ENCODE peak calls at places on chromosomes 5 and 9, in eight cellular contexts. R is left ventricle myocardium inferior, U is MM.1S, O is AG10803, C is right atrium auricular region, V is heart left ventricle, Y is HCT116, I is heart right ventricle. A is an unnamed sample.
A peak's percentile ranks its signal among the peaks of the same experiment; 100 is the strongest.

GRCh38 chr9:120946259-120946658 is 19.7 kb upstream of the TRAF1 start:
- DNase-seq in R (no peak), U (no peak), O (peak; percentile 59), C (no peak), V (no peak), Y (no peak), I (no peak), A (no peak)

GRCh38 chr9:97553841-97554240 is 52.4 kb downstream of the TMOD1 start:
- DNase-seq in R (no peak), U (no peak), O (no peak), C (no peak), V (no peak), Y (no peak), I (no peak), A (no peak)

GRCh38 chr9:129650680-129651235 is 8.8 kb upstream of the ASB6 start:
- DNase-seq in R (no peak), U (no peak), O (peak; percentile 36), C (no peak), V (no peak), Y (no peak), I (no peak), A (no peak)

GRCh38 chr9:38641985-38642864 is 21.8 kb upstream of the ANKRD18A start:
- DNase-seq in R (no peak), U (peak; percentile 34), O (peak; percentile 13), C (no peak), V (no peak), Y (peak; percentile 59), I (no peak), A (no peak)

GRCh38 chr9:113572076-113572861 is 108.7 kb downstream of the RGS3 start:
- DNase-seq in R (peak; percentile 11), U (no peak), O (no peak), C (no peak), V (peak; percentile 58), Y (no peak), I (no peak), A (no peak)

GRCh38 chr5:179257190-179257741 is 88.0 kb downstream of the ADAMTS2 start:
- DNase-seq in R (peak; percentile 47), U (no peak), O (peak; percentile 79), C (peak; percentile 59), V (peak; percentile 73), Y (no peak), I (no peak), A (no peak)

GRCh38 chr5:168366124-168366523 is 74.7 kb downstream of the WWC1 start:
- DNase-seq in R (no peak), U (no peak), O (peak; percentile 90), C (no peak), V (no peak), Y (no peak), I (no peak), A (no peak)

GRCh38 chr9:87193925-87194380 is 246.6 kb upstream of the GAS1 start:
- DNase-seq in R (no peak), U (no peak), O (peak; percentile 99), C (no peak), V (no peak), Y (no peak), I (no peak), A (no peak)

GRCh38 chr5:7642029-7642428 is 208.9 kb downstream of the CFAP90 start:
- DNase-seq in R (no peak), U (no peak), O (no peak), C (no peak), V (no peak), Y (no peak), I (no peak), A (no peak)

GRCh38 chr9:134215709-134216448 is 51.5 kb upstream of the RNU6ATAC start:
- DNase-seq in R (peak; percentile 34), U (no peak), O (peak; percentile 43), C (no peak), V (peak; percentile 66), Y (no peak), I (peak; percentile 31), A (no peak)

GRCh38 chr5:1390861-1391600 is 46.1 kb upstream of the CLPTM1L start:
- DNase-seq in R (no peak), U (no peak), O (no peak), C (no peak), V (peak; percentile 30), Y (no peak), I (no peak), A (no peak)

GRCh38 chr5:169909945-169910344 is 70.3 kb downstream of the INSYN2B start:
- DNase-seq in R (no peak), U (no peak), O (no peak), C (no peak), V (no peak), Y (no peak), I (no peak), A (no peak)

GRCh38 chr5:37723147-37723961 is 116.5 kb downstream of the GDNF start:
- DNase-seq in R (no peak), U (no peak), O (peak; percentile 75), C (no peak), V (no peak), Y (peak; percentile 12), I (no peak), A (no peak)

GRCh38 chr9:129496187-129497063 is 124.5 kb downstream of the C9orf50 start:
- DNase-seq in R (peak; percentile 97), U (peak; percentile 48), O (peak; percentile 92), C (peak; percentile 98), V (peak; percentile 97), Y (peak; percentile 72), I (peak; percentile 97), A (peak; percentile 73)

GRCh38 chr9:87675466-87675865 is 50.5 kb upstream of the CTSL start:
- DNase-seq in R (no peak), U (no peak), O (no peak), C (peak; percentile 36), V (no peak), Y (no peak), I (no peak), A (no peak)

GRCh38 chr9:110832916-110833315 is 164.3 kb downstream of the MUSK start:
- DNase-seq in R (no peak), U (no peak), O (peak; percentile 44), C (no peak), V (no peak), Y (no peak), I (no peak), A (no peak)

GRCh38 chr9:90860382-90860781 is 58.8 kb downstream of the SYK start:
- DNase-seq in R (no peak), U (no peak), O (no peak), C (no peak), V (no peak), Y (no peak), I (no peak), A (no peak)

GRCh38 chr9:98219364-98219716 is 26.9 kb upstream of the CORO2A start:
- DNase-seq in R (no peak), U (no peak), O (no peak), C (no peak), V (no peak), Y (no peak), I (no peak), A (no peak)

GRCh38 chr5:87393331-87393730 is 19.4 kb downstream of the CCNH start:
- DNase-seq in R (no peak), U (no peak), O (peak; percentile 91), C (no peak), V (no peak), Y (no peak), I (no peak), A (no peak)

DNA sequence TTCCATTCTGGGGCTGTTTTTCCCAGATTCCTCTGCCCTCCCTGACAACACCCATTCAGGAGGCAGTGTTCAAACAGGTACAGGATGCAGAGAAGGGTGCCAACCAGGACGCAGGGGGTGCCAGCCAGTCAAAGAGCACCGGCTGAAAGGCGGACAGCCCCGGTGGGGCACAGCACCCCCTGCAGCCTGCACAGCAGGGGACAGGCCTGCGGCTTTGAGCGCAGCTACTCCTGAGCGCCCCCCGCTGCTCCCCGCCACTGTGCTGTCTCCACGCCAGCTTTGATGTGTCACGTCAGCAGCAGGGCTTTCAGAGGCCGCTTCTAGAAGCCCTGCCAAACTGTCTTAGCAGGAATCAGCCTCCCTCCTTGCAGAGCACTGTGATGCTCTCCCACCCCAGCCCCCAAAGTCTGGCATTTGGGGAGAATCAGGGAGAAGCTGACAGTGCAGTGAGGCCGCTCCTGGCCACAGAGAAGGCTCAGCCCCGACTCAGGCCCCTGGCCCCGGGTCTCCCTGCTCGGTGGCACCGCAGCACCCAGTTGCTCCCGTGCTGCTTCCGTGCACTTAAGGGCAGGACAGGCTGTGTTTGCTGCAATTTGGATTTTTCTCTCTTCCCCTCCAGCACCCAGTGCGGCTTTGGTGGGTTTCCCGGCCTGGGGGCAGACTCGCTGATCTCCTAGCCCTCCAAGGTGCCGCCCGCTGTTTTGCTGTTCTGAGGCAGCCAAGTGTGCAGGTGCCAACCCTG is 20.3 kb downstream of the AK8 start:
- DNase-seq in R (peak; percentile 39), U (no peak), O (peak; percentile 25), C (no peak), V (no peak), Y (peak; percentile 26), I (no peak), A (peak; percentile 62)
- H3K4me3 ChIP-seq in R (no peak overlapping the region), U (no peak overlapping the region), O (no peak overlapping the region), C (no peak overlapping the region), V (no peak overlapping the region), Y (no peak overlapping the region), I (no peak overlapping the region), A (no peak overlapping the region)

GRCh38 chr5:89071941-89072331 is 189.0 kb upstream of the MEF2C start:
- DNase-seq in R (no peak), U (peak; percentile 57), O (no peak), C (no peak), V (no peak), Y (no peak), I (no peak), A (no peak)
- H3K4me3 ChIP-seq in R (no peak overlapping the region), U (peak overlapping the region; percentile 62), O (no peak overlapping the region), C (no peak overlapping the region), V (no peak overlapping the region), Y (no peak overlapping the region), I (no peak overlapping the region), A (no peak overlapping the region)

GRCh38 chr5:44542470-44542869 is 153.2 kb upstream of the FGF10 start:
- DNase-seq in R (no peak), U (no peak), O (no peak), C (no peak), V (no peak), Y (no peak), I (no peak), A (no peak)

DNA sequence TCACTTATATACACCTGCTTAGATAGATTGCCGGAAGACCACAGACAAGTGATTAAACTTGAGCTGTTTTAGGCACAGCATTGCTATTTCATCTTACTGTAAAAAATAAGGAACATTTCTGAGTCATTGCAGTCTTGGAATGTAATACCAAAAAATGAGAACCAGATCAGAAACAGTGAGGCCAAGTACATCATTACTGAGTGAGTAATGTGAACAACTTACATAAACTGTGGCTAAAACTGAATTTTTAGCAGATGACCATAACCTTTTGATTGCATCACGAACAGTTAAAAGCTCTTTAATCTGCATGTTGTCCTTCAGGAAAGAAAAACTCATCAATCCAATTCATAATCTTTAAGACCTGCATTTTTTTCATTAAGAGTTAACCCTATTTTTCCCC is 157.1 kb upstream of the FGF10 start:
- DNase-seq in R (no peak), U (no peak), O (peak; percentile 83), C (no peak), V (no peak), Y (no peak), I (no peak), A (no peak)
- H3K4me3 ChIP-seq in R (no peak overlapping the region), U (no peak overlapping the region), O (no peak overlapping the region), C (no peak overlapping the region), V (no peak overlapping the region), Y (no peak overlapping the region), I (no peak overlapping the region), A (no peak overlapping the region)

DNA sequence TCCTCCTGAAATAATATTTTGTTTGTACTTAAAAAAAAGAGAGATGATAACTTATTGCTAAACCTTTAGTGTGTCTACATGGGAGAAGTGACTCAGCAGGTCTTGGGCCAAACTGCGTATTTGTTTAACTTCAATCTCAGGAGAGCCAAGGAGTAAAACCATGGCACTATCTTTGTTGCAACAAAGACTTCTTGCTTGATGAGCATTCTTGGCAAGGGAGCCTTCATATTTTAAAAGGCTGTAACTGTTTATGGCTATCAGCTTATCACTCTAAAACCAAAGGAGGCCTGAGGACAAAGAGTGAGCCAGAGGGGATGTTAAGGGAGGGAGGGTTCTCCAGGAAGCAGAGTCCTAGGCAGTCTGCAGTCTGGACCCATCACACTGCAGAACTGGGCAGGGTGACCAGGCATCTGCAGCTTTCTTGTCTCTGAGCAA is 216.2 kb upstream of the S1PR3 start:
- DNase-seq in R (no peak), U (no peak), O (peak; percentile 89), C (peak; percentile 79), V (no peak), Y (no peak), I (no peak), A (no peak)
- H3K4me3 ChIP-seq in R (no peak overlapping the region), U (no peak overlapping the region), O (no peak overlapping the region), C (no peak overlapping the region), V (no peak overlapping the region), Y (no peak overlapping the region), I (no peak overlapping the region), A (no peak overlapping the region)

A was measured in H1.